ENCODE peak calls at places on chromosomes 6 and 20, in five cellular contexts. X is GM18507; L is H54; V is kidney glomerular epithelial cell; K is activated CD8-positive, alpha-beta memory T cell treated with anti-CD3 and anti-CD28 coated beads for 4 hours. S is an unnamed sample.

GRCh38 chr6:160055813-160056212 is 65.8 kb upstream of the SLC22A1 start:
- DNase-seq in X (no peak), L (no peak), V (no peak), K (no peak), S (no peak)

GRCh38 chr6:117399924-117400323 is 25.8 kb downstream of the ROS1 start:
- DNase-seq in X (no peak), L (no peak), V (peak), K (no peak), S (no peak)

GRCh38 chr20:61912665-61913422 is 152.8 kb downstream of the TAF4 start:
- DNase-seq in X (no peak), L (no peak), V (no peak), K (no peak), S (no peak)

GRCh38 chr6:137846772-137847313 is 20.2 kb upstream of the TNFAIP3 start:
- DNase-seq in X (no peak), L (no peak), V (no peak), K (no peak), S (peak)

GRCh38 chr6:40586369-40586768 is 795 bp downstream of the LRFN2 start:
- DNase-seq in X (no peak), L (no peak), V (no peak), K (no peak), S (no peak)

GRCh38 chr20:51335329-51335841 is 207.1 kb downstream of the NFATC2 start:
- DNase-seq in X (no peak), L (peak), V (peak), K (no peak), S (no peak)

GRCh38 chr6:17413313-17413750 is 19.9 kb downstream of the CAP2 start:
- DNase-seq in X (no peak), L (no peak), V (peak), K (no peak), S (no peak)

GRCh38 chr20:57087102-57087501 is 179.3 kb downstream of the BMP7 start:
- DNase-seq in X (no peak), L (no peak), V (no peak), K (no peak), S (no peak)

GRCh38 chr20:3461911-3462677 is 8.7 kb upstream of the ATRN start:
- DNase-seq in X (no peak), L (no peak), V (no peak), K (no peak), S (no peak)

GRCh38 chr6:14804001-14804401 is 441.9 kb upstream of the JARID2 start:
- DNase-seq in X (no peak), L (no peak), V (no peak), K (no peak), S (peak)

GRCh38 chr20:45306431-45306982 is at the start of gene RBPJL:
- DNase-seq in X (no peak), L (no peak), V (no peak), K (no peak), S (no peak)

GRCh38 chr6:134347916-134348805 is 30.2 kb upstream of the SGK1 start:
- DNase-seq in X (no peak), L (peak), V (peak), K (no peak), S (no peak)

GRCh38 chr6:100103936-100104335 is 109.9 kb upstream of the MCHR2 start:
- DNase-seq in X (no peak), L (no peak), V (no peak), K (no peak), S (no peak)

GRCh38 chr6:170139531-170139930 is 151.3 kb downstream of the DLL1 start:
- DNase-seq in X (no peak), L (no peak), V (no peak), K (no peak), S (no peak)

GRCh38 chr20:15345287-15345686 is 1007.9 kb upstream of the FLRT3 start:
- DNase-seq in X (no peak), L (no peak), V (no peak), K (no peak), S (no peak)

GRCh38 chr6:156618600-156619205 is 158.5 kb upstream of the ARID1B start:
- DNase-seq in X (no peak), L (no peak), V (no peak), K (no peak), S (no peak)

GRCh38 chr20:37581246-37581645 is 53.6 kb upstream of the BLCAP start:
- DNase-seq in X (no peak), L (no peak), V (no peak), K (no peak), S (no peak)

GRCh38 chr6:80163754-80164187 is 57.3 kb downstream of the BCKDHB start:
- DNase-seq in X (no peak), L (peak), V (peak), K (no peak), S (no peak)

S was measured in HL-60.